ENCODE peak calls at places on chromosomes 7 and 10, in four cellular contexts. One of them, this sample, is unnamed.

GRCh38 chr7:1127001-1127400 is 33.0 kb downstream of the ZFAND2A start:
- DNase-seq in DND-41: no peak
- DNase-seq in A549: no peak
- DNase-seq in left ventricle myocardium inferior: no peak
- DNase-seq in this sample: no peak

GRCh38 chr7:130975731-130976130 is 241.7 kb upstream of the KLF14 start:
- DNase-seq in DND-41: no peak
- DNase-seq in A549: no peak
- DNase-seq in left ventricle myocardium inferior: no peak
- DNase-seq in this sample: no peak

GRCh38 chr7:47470567-47471357 is 111.1 kb downstream of the TNS3 start:
- DNase-seq in DND-41: no peak
- DNase-seq in A549: peak
- DNase-seq in left ventricle myocardium inferior: no peak
- DNase-seq in this sample: no peak

GRCh38 chr10:61776615-61777266 is 114.0 kb downstream of the CABCOCO1 start:
- DNase-seq in DND-41: no peak
- DNase-seq in A549: no peak
- DNase-seq in left ventricle myocardium inferior: no peak
- DNase-seq in this sample: no peak

GRCh38 chr10:78802406-78802805 is 266.4 kb upstream of the ZMIZ1 start:
- DNase-seq in DND-41: no peak
- DNase-seq in A549: no peak
- DNase-seq in left ventricle myocardium inferior: no peak
- DNase-seq in this sample: no peak

GRCh38 chr10:113326160-113327111 is 226.4 kb upstream of the HABP2 start:
- DNase-seq in DND-41: peak
- DNase-seq in A549: peak
- DNase-seq in left ventricle myocardium inferior: no peak
- DNase-seq in this sample: no peak

GRCh38 chr10:5988336-5988920 is 11.1 kb upstream of the IL15RA start:
- DNase-seq in DND-41: no peak
- DNase-seq in A549: no peak
- DNase-seq in left ventricle myocardium inferior: no peak
- DNase-seq in this sample: no peak

GRCh38 chr7:157930441-157930840 is 593.6 kb downstream of the DNAJB6 start:
- DNase-seq in DND-41: no peak
- DNase-seq in A549: no peak
- DNase-seq in left ventricle myocardium inferior: no peak
- DNase-seq in this sample: no peak

GRCh38 chr10:33279276-33279675 is 55.2 kb downstream of the NRP1 start:
- DNase-seq in DND-41: no peak
- DNase-seq in A549: no peak
- DNase-seq in left ventricle myocardium inferior: no peak
- DNase-seq in this sample: no peak

GRCh38 chr7:126119981-126120380 is 1132.8 kb downstream of the GRM8 start:
- DNase-seq in DND-41: no peak
- DNase-seq in A549: no peak
- DNase-seq in left ventricle myocardium inferior: no peak
- DNase-seq in this sample: no peak

GRCh38 chr10:77317221-77317620 is 320.4 kb downstream of the KCNMA1 start:
- DNase-seq in DND-41: no peak
- DNase-seq in A549: no peak
- DNase-seq in left ventricle myocardium inferior: no peak
- DNase-seq in this sample: no peak

GRCh38 chr7:127831312-127832212 is 179.6 kb downstream of the SND1 start:
- DNase-seq in DND-41: no peak
- DNase-seq in A549: no peak
- DNase-seq in left ventricle myocardium inferior: no peak
- DNase-seq in this sample: no peak

GRCh38 chr10:13894412-13895093 is 307.8 kb downstream of the PRPF18 start:
- DNase-seq in DND-41: no peak
- DNase-seq in A549: no peak
- DNase-seq in left ventricle myocardium inferior: no peak
- DNase-seq in this sample: no peak

GRCh38 chr7:23012797-23013714 is 874 bp downstream of the HYCC1 start:
- DNase-seq in DND-41: peak
- DNase-seq in A549: peak
- DNase-seq in left ventricle myocardium inferior: peak
- DNase-seq in this sample: no peak

GRCh38 chr10:70551971-70552422 is 50.5 kb downstream of the PRF1 start:
- DNase-seq in DND-41: no peak
- DNase-seq in A549: no peak
- DNase-seq in left ventricle myocardium inferior: no peak
- DNase-seq in this sample: peak

GRCh38 chr7:69656077-69656476 is 57.8 kb downstream of the AUTS2 start:
- DNase-seq in DND-41: no peak
- DNase-seq in A549: no peak
- DNase-seq in left ventricle myocardium inferior: no peak
- DNase-seq in this sample: no peak

GRCh38 chr10:129888784-129889616 is 75.1 kb downstream of the EBF3 start:
- DNase-seq in DND-41: peak
- DNase-seq in A549: peak
- DNase-seq in left ventricle myocardium inferior: peak
- DNase-seq in this sample: no peak

GRCh38 chr7:22361320-22361719 is 4.4 kb upstream of the RAPGEF5 start:
- DNase-seq in DND-41: no peak
- DNase-seq in A549: no peak
- DNase-seq in left ventricle myocardium inferior: no peak
- DNase-seq in this sample: no peak

GRCh38 chr10:43138757-43139241 is 554 bp downstream of the CSGALNACT2 start:
- DNase-seq in DND-41: peak
- DNase-seq in A549: peak
- DNase-seq in left ventricle myocardium inferior: no peak
- DNase-seq in this sample: no peak

GRCh38 chr10:43200538-43201390 is 62.5 kb downstream of the CSGALNACT2 start:
- DNase-seq in DND-41: no peak
- DNase-seq in A549: no peak
- DNase-seq in left ventricle myocardium inferior: no peak
- DNase-seq in this sample: no peak

GRCh38 chr7:30815016-30815854 is 44.0 kb downstream of the MINDY4 start:
- DNase-seq in DND-41: no peak
- DNase-seq in A549: no peak
- DNase-seq in left ventricle myocardium inferior: peak
- DNase-seq in this sample: no peak

GRCh38 chr7:151150388-151150787 is 17.1 kb downstream of the GBX1 start:
- DNase-seq in DND-41: no peak
- DNase-seq in A549: no peak
- DNase-seq in left ventricle myocardium inferior: no peak
- DNase-seq in this sample: no peak

GRCh38 chr7:151157645-151158329 is 9.7 kb downstream of the GBX1 start:
- DNase-seq in DND-41: no peak
- DNase-seq in A549: peak
- DNase-seq in left ventricle myocardium inferior: no peak
- DNase-seq in this sample: no peak

GRCh38 chr7:151148319-151149259 is 18.9 kb downstream of the GBX1 start:
- DNase-seq in DND-41: no peak
- DNase-seq in A549: no peak
- DNase-seq in left ventricle myocardium inferior: no peak
- DNase-seq in this sample: no peak

DNA sequence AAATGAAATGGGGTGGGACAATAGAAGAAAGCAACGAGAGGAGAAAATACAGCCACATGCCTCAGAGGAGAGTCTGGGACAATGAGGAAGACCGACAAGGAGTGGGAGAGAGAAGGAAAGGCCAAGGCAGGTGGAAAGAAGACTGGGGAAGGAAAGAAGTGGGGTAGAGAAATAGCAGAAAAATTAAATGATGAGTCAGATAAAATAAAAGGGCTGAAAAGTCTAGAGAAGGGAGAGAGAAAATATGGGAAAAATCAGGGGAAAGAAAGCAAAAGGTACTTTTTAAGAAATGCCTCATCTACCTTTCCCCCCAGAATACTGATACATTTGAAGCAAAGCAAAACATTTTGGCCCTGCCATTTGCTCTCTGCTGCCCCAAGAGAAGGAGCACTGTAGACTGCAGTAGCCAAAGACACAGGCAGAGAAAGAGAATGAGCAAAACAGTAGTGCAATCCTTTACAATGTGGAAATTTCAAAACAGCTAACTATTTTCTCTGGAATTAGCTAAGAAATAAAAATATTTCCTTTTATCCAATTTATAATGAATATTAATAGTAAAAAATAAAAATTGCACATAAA is 14.5 kb downstream of the GBX1 start:
- DNase-seq in DND-41: no peak
- DNase-seq in A549: no peak
- DNase-seq in left ventricle myocardium inferior: no peak
- DNase-seq in this sample: no peak
- H3K27ac ChIP-seq in DND-41: no peak
- H3K27ac ChIP-seq in A549: no peak
- H3K27ac ChIP-seq in left ventricle myocardium inferior: no peak
- H3K27ac ChIP-seq in this sample: no peak

DNA sequence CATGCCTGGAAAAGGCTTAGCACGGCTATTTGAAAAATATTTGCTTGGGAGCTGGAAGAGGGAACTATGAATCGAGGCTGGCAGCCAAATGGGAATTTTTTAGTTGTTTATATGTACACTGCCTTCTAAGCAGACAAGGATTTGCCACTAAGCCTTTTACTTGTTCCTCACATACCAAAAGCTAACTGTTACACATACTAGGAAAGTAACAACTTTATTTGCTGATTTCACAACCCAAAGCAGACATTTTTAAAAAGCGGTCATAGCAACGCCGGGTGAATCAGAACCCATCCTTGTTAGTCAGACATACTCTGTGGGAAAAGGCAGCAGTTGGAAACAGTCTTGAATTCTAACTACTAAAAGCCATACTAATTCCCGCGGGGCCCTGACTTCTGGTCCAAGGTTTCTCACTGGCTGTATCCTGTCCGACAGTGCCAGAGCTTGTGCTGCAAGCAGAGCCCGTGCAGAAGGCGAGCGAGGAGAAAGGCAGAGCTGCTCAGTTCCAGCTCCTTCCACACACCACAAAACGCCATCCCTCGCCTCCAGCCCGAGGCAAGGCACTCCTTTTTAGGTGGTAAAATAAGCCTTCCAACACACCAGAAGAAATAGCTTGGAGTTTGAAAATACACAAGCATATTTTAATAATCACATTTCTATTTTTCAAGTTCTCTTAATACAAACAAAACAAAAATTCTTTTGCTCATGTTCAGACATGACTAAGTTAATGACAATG is 89.2 kb downstream of the RNF216 start:
- DNase-seq in DND-41: no peak
- DNase-seq in A549: peak
- DNase-seq in left ventricle myocardium inferior: peak
- DNase-seq in this sample: peak
- H3K4me3 ChIP-seq in DND-41: no peak
- H3K4me3 ChIP-seq in A549: peak
- H3K4me3 ChIP-seq in left ventricle myocardium inferior: peak
- H3K4me3 ChIP-seq in this sample: peak

DNA sequence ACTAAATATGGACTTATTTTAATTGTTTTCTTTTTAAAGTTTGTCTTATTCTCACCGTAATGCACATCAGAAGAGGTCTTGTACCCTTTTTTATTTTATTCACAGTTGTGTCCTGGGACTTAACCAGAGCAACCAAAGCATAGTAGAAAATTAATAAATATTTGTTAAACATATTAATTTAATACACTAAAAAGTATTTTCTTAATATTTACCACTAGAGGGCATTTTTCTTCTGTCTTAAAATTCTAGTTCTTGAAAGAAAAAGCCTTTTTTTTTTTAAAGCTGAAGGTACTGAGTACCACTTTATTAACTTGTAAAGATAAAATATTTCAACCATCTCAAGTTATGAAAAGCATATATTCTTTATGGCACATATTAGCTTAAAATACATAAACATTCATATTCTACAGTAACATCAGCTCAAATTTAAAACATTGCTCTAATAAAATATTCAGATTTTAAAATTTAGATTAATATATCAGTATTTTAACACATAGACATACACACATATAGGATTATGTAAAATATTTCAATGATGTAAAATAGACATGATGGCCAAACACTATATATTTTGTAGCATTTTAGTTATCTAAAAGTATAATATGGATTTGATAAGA is 260.4 kb downstream of the SEMA3A start:
- DNase-seq in DND-41: no peak
- DNase-seq in A549: no peak
- DNase-seq in left ventricle myocardium inferior: no peak
- DNase-seq in this sample: no peak
- TF ChIP-seq CTCF in DND-41: peak
- TF ChIP-seq CTCF in A549: peak
- TF ChIP-seq CTCF in left ventricle myocardium inferior: peak
- TF ChIP-seq CTCF in this sample: peak

GRCh38 chr10:74823791-74824183 is 2.6 kb upstream of the KAT6B start:
- DNase-seq in DND-41: no peak
- DNase-seq in A549: no peak
- DNase-seq in left ventricle myocardium inferior: no peak
- DNase-seq in this sample: no peak

GRCh38 chr10:74824184-74825032 is 2.0 kb upstream of the KAT6B start:
- DNase-seq in DND-41: peak
- DNase-seq in A549: no peak
- DNase-seq in left ventricle myocardium inferior: peak
- DNase-seq in this sample: no peak

GRCh38 chr10:74825371-74826141 is 844 bp upstream of the KAT6B start:
- DNase-seq in DND-41: peak
- DNase-seq in A549: peak
- DNase-seq in left ventricle myocardium inferior: peak
- DNase-seq in this sample: no peak

GRCh38 chr10:74826142-74827044 is at the start of gene KAT6B:
- DNase-seq in DND-41: peak
- DNase-seq in A549: peak
- DNase-seq in left ventricle myocardium inferior: peak
- DNase-seq in this sample: peak

DNA sequence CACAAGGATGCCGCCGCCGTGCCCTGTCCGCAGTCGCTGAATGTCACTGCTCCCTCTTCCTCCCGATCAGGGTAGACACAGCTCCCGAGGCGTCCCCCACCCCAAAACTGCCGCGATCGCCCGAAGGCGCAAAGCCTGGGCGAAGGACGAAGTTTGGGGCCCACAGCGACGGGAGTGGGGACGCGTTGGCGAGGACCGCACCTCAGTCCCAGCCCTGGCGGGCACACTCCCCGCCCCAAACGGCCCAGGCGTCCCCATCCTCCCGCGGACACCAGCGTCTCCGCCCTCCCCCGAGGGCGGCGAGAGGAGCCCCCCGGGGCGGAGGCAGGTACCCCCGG is 1.4 kb upstream of the KAT6B start:
- DNase-seq in DND-41: peak
- DNase-seq in A549: peak
- DNase-seq in left ventricle myocardium inferior: no peak
- DNase-seq in this sample: no peak
- H3K27ac ChIP-seq in DND-41: peak
- H3K27ac ChIP-seq in A549: peak
- H3K27ac ChIP-seq in left ventricle myocardium inferior: peak
- H3K27ac ChIP-seq in this sample: peak

This sample was measured in AG04450.